ENCODE peak calls at places on chromosomes 5 and 9, in eight cellular contexts. H is AG04450, F is AG09309, A is upper lobe of right lung, L is neural progenitor cell, E is heart right ventricle, K is mammary epithelial cell, T is heart left ventricle. W is an unnamed sample.

GRCh38 chr9:128921881-128922763 is 1.3 kb downstream of the PHYHD1 start:
- DNase-seq in H (no peak), F (no peak), A (peak; percentile 81), L (peak; percentile 86), E (peak; percentile 63), K (no peak), T (peak; percentile 69), W (no peak)

GRCh38 chr9:92668746-92669526 is 995 bp downstream of the IPPK start:
- DNase-seq in H (no peak), F (no peak), A (peak; percentile 76), L (peak; percentile 33), E (peak; percentile 52), K (peak; percentile 74), T (peak; percentile 68), W (peak; percentile 21)

GRCh38 chr5:16456103-16456832 is 9.3 kb downstream of the ZNF622 start:
- DNase-seq in H (peak; percentile 36), F (peak; percentile 34), A (peak; percentile 66), L (peak; percentile 83), E (no peak), K (peak; percentile 74), T (peak; percentile 35), W (peak; percentile 26)

GRCh38 chr9:114893221-114893620 is 37.2 kb downstream of the TNFSF8 start:
- DNase-seq in H (no peak), F (no peak), A (no peak), L (no peak), E (no peak), K (no peak), T (no peak), W (no peak)

GRCh38 chr9:127090341-127090985 is 32.0 kb downstream of the ANGPTL2 start:
- DNase-seq in H (no peak), F (no peak), A (no peak), L (no peak), E (no peak), K (no peak), T (no peak), W (no peak)

GRCh38 chr9:113636165-113636564 is 172.6 kb downstream of the RGS3 start:
- DNase-seq in H (no peak), F (no peak), A (peak; percentile 52), L (no peak), E (no peak), K (no peak), T (no peak), W (no peak)

GRCh38 chr5:74503-75109 is 17.4 kb upstream of the PLEKHG4B start:
- DNase-seq in H (no peak), F (no peak), A (no peak), L (no peak), E (no peak), K (no peak), T (no peak), W (no peak)

GRCh38 chr5:34001231-34001935 is 6.5 kb downstream of the AMACR start:
- DNase-seq in H (no peak), F (no peak), A (peak; percentile 66), L (peak; percentile 29), E (no peak), K (no peak), T (no peak), W (peak; percentile 39)

GRCh38 chr5:181243521-181244307 is at the start of gene RACK1:
- DNase-seq in H (peak; percentile 67), F (no peak), A (peak; percentile 93), L (peak; percentile 96), E (peak; percentile 85), K (peak; percentile 86), T (peak; percentile 93), W (peak; percentile 49)

GRCh38 chr5:5291357-5291756 is 131.1 kb upstream of the ICE1 start:
- DNase-seq in H (no peak), F (no peak), A (no peak), L (no peak), E (peak; percentile 24), K (peak; percentile 12), T (no peak), W (no peak)

GRCh38 chr9:106878943-106879916 is 16.3 kb downstream of the ZNF462 start:
- DNase-seq in H (peak; percentile 85), F (peak; percentile 72), A (no peak), L (peak; percentile 74), E (peak; percentile 60), K (peak; percentile 90), T (peak; percentile 76), W (peak; percentile 70)

GRCh38 chr9:112175796-112176315 is 759 bp upstream of the SUSD1 start:
- DNase-seq in H (no peak), F (no peak), A (no peak), L (peak; percentile 32), E (no peak), K (no peak), T (no peak), W (no peak)

GRCh38 chr9:89026878-89027277 is 35.6 kb downstream of the S1PR3 start:
- DNase-seq in H (no peak), F (no peak), A (no peak), L (no peak), E (no peak), K (no peak), T (no peak), W (no peak)

GRCh38 chr5:172981931-172982330 is 1.6 kb upstream of the ATP6V0E1 start:
- DNase-seq in H (no peak), F (no peak), A (no peak), L (no peak), E (no peak), K (no peak), T (no peak), W (no peak)

GRCh38 chr5:154202379-154203260 is 12.1 kb downstream of the GALNT10 start:
- DNase-seq in H (no peak), F (no peak), A (no peak), L (no peak), E (no peak), K (no peak), T (peak; percentile 45), W (no peak)

GRCh38 chr5:130289132-130290088 is 385.1 kb downstream of the CHSY3 start:
- DNase-seq in H (no peak), F (no peak), A (no peak), L (no peak), E (no peak), K (peak; percentile 86), T (no peak), W (no peak)

DNA sequence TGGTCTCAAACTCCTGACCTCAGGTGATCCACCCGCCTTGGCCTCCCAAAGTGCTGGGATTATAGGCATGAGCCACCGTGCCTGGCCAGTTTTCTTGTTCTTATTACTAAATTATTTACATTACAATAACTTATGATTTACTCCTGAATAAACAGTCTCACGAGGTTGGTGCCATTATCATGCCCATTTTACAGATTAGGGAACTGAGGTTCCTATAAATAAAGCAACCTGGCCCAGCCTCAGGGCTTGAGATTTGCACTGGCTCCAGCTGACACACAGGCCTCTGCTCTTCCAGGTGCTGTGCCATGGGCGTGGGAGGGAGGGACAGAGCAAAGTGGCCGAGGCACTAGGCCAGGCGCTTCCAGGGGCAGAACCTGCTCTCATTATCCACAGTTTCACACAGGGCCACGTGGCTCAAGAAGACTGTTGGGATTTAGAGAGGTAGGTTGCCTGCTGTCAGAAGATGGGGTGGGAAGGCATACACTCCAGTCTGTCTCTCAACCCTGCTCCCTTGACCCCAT is 2.3 kb downstream of the PLPP7 start:
- DNase-seq in H (no peak), F (no peak), A (no peak), L (no peak), E (no peak), K (no peak), T (no peak), W (no peak)
- H3K4me3 ChIP-seq in H (no peak overlapping the region), F (no peak overlapping the region), A (no peak overlapping the region), L (no peak overlapping the region), E (no peak overlapping the region), K (no peak overlapping the region), T (no peak overlapping the region), W (no peak overlapping the region)

DNA sequence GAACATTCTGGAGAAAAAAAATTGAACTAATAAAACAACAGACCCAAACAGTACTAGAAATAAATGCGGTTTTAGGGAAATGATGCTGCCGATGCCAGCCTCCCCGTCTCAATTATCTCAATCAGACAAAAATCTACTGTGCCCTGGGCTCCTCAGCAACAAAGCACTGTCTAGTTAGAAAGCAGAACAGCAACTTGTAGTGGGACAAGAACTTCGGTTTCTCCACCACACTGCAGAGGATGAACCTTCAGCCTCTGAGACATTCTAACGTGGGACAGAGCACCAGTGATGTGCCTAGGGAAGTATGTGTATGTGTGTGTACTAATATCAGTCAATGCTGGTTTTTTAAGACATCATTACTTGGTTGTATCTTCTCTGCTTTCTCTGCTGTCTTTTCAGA is 11.1 kb upstream of the CAST start:
- DNase-seq in H (no peak), F (no peak), A (no peak), L (no peak), E (no peak), K (no peak), T (no peak), W (no peak)
- TF ChIP-seq CTCF in H (no peak), F (no peak), A (no peak), L (no peak), E (no peak), K (no peak), T (no peak), W (no peak)

DNA sequence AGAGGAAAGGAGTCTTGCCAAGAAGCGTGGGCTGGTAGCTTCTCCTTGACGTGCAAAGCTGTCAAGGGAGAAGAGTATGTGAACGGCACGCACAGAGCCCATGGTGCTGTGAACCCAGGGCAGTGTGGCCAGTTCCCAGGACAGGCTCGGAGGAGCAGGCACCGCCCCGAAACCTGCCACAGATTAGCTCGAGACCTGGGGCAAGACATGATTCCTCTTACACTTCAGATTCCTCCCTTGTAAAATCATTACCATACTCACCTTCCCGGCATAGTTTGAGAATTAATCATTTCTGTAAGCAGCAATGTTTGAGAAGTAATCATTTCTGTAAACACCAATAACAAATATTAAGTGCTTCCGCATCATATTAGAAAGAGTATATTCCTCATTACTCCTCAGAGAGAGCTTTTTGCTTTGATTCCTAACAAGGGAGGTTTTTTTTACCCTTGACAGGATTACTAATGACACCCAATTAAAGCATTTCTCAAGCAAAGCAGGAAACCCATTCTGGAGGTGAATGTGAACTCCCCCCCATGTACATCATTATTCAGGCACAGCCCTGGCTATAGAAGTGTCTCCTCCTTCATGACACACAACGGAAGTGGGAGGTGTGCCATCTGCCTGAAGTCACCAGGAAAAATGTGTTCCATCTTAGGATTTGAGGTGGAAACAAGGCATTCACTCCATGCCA is 19.8 kb downstream of the GOLM1 start:
- DNase-seq in H (no peak), F (no peak), A (no peak), L (no peak), E (no peak), K (no peak), T (no peak), W (no peak)
- H3K4me3 ChIP-seq in H (no peak overlapping the region), F (no peak overlapping the region), A (no peak overlapping the region), L (no peak overlapping the region), E (no peak overlapping the region), K (no peak overlapping the region), T (no peak overlapping the region), W (no peak overlapping the region)

GRCh38 chr5:94849324-94849723 is 230.9 kb downstream of the SLF1 start:
- DNase-seq in H (no peak), F (no peak), A (no peak), L (peak; percentile 34), E (no peak), K (no peak), T (no peak), W (no peak)

GRCh38 chr5:94847726-94848125 is 229.3 kb downstream of the SLF1 start:
- DNase-seq in H (no peak), F (no peak), A (no peak), L (no peak), E (no peak), K (no peak), T (no peak), W (no peak)

GRCh38 chr5:94850960-94851359 is 232.5 kb downstream of the SLF1 start:
- DNase-seq in H (no peak), F (no peak), A (no peak), L (no peak), E (no peak), K (no peak), T (no peak), W (no peak)

GRCh38 chr5:94853122-94853521 is 234.7 kb downstream of the SLF1 start:
- DNase-seq in H (no peak), F (no peak), A (no peak), L (no peak), E (no peak), K (no peak), T (no peak), W (no peak)

GRCh38 chr5:94849821-94850736 is 231.6 kb downstream of the SLF1 start:
- DNase-seq in H (peak; percentile 26), F (peak; percentile 48), A (no peak), L (peak; percentile 75), E (no peak), K (peak; percentile 30), T (no peak), W (peak; percentile 14)
- TF ChIP-seq CTCF in H (peak; percentile 76), F (peak; percentile 78), A (peak; percentile 50), L (peak; percentile 91), E (peak; percentile 56), K (peak; percentile 59), T (peak; percentile 52), W (peak; percentile 76)

W was measured in kidney epithelial cell.